ENCODE peak calls at places on chromosomes 13 and 19, in eight cellular contexts. One of them, this sample, is unnamed.

GRCh38 chr13:108322206-108322824 is 52.8 kb downstream of the TNFSF13B start:
- DNase-seq in naive thymus-derived CD8-positive, alpha-beta T cell: peak
- DNase-seq in hypothalamus: no peak
- DNase-seq in mesothelial cell of epicardium: no peak
- DNase-seq in left kidney: peak
- DNase-seq in activated CD4-positive, CD25-positive, alpha-beta regulatory T cell treated with anti-CD3 and anti-CD28 coated beads, Interleukin-2, amount 50 U/mL, for 16 hours: no peak
- DNase-seq in GM12865: peak
- DNase-seq in NCI-H748 treated with DMSO at 0.1 percent for 48 hours: peak
- DNase-seq in this sample: peak

GRCh38 chr19:29879655-29879974 is 62.4 kb upstream of the URI1 start:
- DNase-seq in naive thymus-derived CD8-positive, alpha-beta T cell: no peak
- DNase-seq in NCI-H748 treated with DMSO at 0.1 percent for 48 hours: no peak
- DNase-seq in mesothelial cell of epicardium: no peak
- DNase-seq in hypothalamus: no peak
- DNase-seq in left kidney: no peak
- DNase-seq in GM12865: no peak
- DNase-seq in activated CD4-positive, CD25-positive, alpha-beta regulatory T cell treated with anti-CD3 and anti-CD28 coated beads, Interleukin-2, amount 50 U/mL, for 16 hours: no peak
- DNase-seq in this sample: no peak

GRCh38 chr13:30429721-30430694 is 7.7 kb downstream of the UBE2L5 start:
- DNase-seq in hypothalamus: no peak
- DNase-seq in naive thymus-derived CD8-positive, alpha-beta T cell: no peak
- DNase-seq in activated CD4-positive, CD25-positive, alpha-beta regulatory T cell treated with anti-CD3 and anti-CD28 coated beads, Interleukin-2, amount 50 U/mL, for 16 hours: no peak
- DNase-seq in NCI-H748 treated with DMSO at 0.1 percent for 48 hours: no peak
- DNase-seq in mesothelial cell of epicardium: no peak
- DNase-seq in left kidney: no peak
- DNase-seq in GM12865: peak
- DNase-seq in this sample: peak

GRCh38 chr13:25286308-25286968 is 850 bp downstream of the MTMR6 start:
- DNase-seq in GM12865: peak
- DNase-seq in activated CD4-positive, CD25-positive, alpha-beta regulatory T cell treated with anti-CD3 and anti-CD28 coated beads, Interleukin-2, amount 50 U/mL, for 16 hours: no peak
- DNase-seq in left kidney: peak
- DNase-seq in mesothelial cell of epicardium: no peak
- DNase-seq in NCI-H748 treated with DMSO at 0.1 percent for 48 hours: peak
- DNase-seq in hypothalamus: peak
- DNase-seq in naive thymus-derived CD8-positive, alpha-beta T cell: peak
- DNase-seq in this sample: peak

GRCh38 chr19:18853755-18854427 is 22.1 kb downstream of the UPF1 start:
- DNase-seq in activated CD4-positive, CD25-positive, alpha-beta regulatory T cell treated with anti-CD3 and anti-CD28 coated beads, Interleukin-2, amount 50 U/mL, for 16 hours: no peak
- DNase-seq in mesothelial cell of epicardium: no peak
- DNase-seq in hypothalamus: no peak
- DNase-seq in NCI-H748 treated with DMSO at 0.1 percent for 48 hours: no peak
- DNase-seq in left kidney: no peak
- DNase-seq in naive thymus-derived CD8-positive, alpha-beta T cell: no peak
- DNase-seq in GM12865: no peak
- DNase-seq in this sample: no peak

GRCh38 chr13:29605860-29606526 is 10.5 kb upstream of the SLC7A1 start:
- DNase-seq in GM12865: no peak
- DNase-seq in naive thymus-derived CD8-positive, alpha-beta T cell: no peak
- DNase-seq in NCI-H748 treated with DMSO at 0.1 percent for 48 hours: no peak
- DNase-seq in mesothelial cell of epicardium: no peak
- DNase-seq in left kidney: no peak
- DNase-seq in activated CD4-positive, CD25-positive, alpha-beta regulatory T cell treated with anti-CD3 and anti-CD28 coated beads, Interleukin-2, amount 50 U/mL, for 16 hours: no peak
- DNase-seq in hypothalamus: no peak
- DNase-seq in this sample: peak

GRCh38 chr19:4620675-4621074 is 18.6 kb upstream of the TNFAIP8L1 start:
- DNase-seq in GM12865: no peak
- DNase-seq in NCI-H748 treated with DMSO at 0.1 percent for 48 hours: no peak
- DNase-seq in activated CD4-positive, CD25-positive, alpha-beta regulatory T cell treated with anti-CD3 and anti-CD28 coated beads, Interleukin-2, amount 50 U/mL, for 16 hours: no peak
- DNase-seq in hypothalamus: no peak
- DNase-seq in mesothelial cell of epicardium: no peak
- DNase-seq in naive thymus-derived CD8-positive, alpha-beta T cell: no peak
- DNase-seq in left kidney: peak
- DNase-seq in this sample: no peak

GRCh38 chr13:113997845-113998751 is 24.2 kb upstream of the C13orf46 start:
- DNase-seq in GM12865: no peak
- DNase-seq in mesothelial cell of epicardium: no peak
- DNase-seq in left kidney: no peak
- DNase-seq in activated CD4-positive, CD25-positive, alpha-beta regulatory T cell treated with anti-CD3 and anti-CD28 coated beads, Interleukin-2, amount 50 U/mL, for 16 hours: no peak
- DNase-seq in naive thymus-derived CD8-positive, alpha-beta T cell: no peak
- DNase-seq in hypothalamus: no peak
- DNase-seq in NCI-H748 treated with DMSO at 0.1 percent for 48 hours: no peak
- DNase-seq in this sample: peak

GRCh38 chr13:24181991-24182702 is 21.6 kb downstream of the SPATA13 start:
- DNase-seq in GM12865: peak
- DNase-seq in left kidney: no peak
- DNase-seq in hypothalamus: no peak
- DNase-seq in mesothelial cell of epicardium: no peak
- DNase-seq in NCI-H748 treated with DMSO at 0.1 percent for 48 hours: no peak
- DNase-seq in naive thymus-derived CD8-positive, alpha-beta T cell: no peak
- DNase-seq in activated CD4-positive, CD25-positive, alpha-beta regulatory T cell treated with anti-CD3 and anti-CD28 coated beads, Interleukin-2, amount 50 U/mL, for 16 hours: no peak
- DNase-seq in this sample: no peak

GRCh38 chr13:42486711-42487198 is 87.2 kb upstream of the TNFSF11 start:
- DNase-seq in NCI-H748 treated with DMSO at 0.1 percent for 48 hours: no peak
- DNase-seq in mesothelial cell of epicardium: no peak
- DNase-seq in hypothalamus: no peak
- DNase-seq in activated CD4-positive, CD25-positive, alpha-beta regulatory T cell treated with anti-CD3 and anti-CD28 coated beads, Interleukin-2, amount 50 U/mL, for 16 hours: no peak
- DNase-seq in GM12865: no peak
- DNase-seq in left kidney: no peak
- DNase-seq in naive thymus-derived CD8-positive, alpha-beta T cell: no peak
- DNase-seq in this sample: peak

GRCh38 chr19:47004012-47004465 is 15.6 kb upstream of the NPAS1 start:
- DNase-seq in hypothalamus: no peak
- DNase-seq in NCI-H748 treated with DMSO at 0.1 percent for 48 hours: no peak
- DNase-seq in naive thymus-derived CD8-positive, alpha-beta T cell: no peak
- DNase-seq in GM12865: no peak
- DNase-seq in activated CD4-positive, CD25-positive, alpha-beta regulatory T cell treated with anti-CD3 and anti-CD28 coated beads, Interleukin-2, amount 50 U/mL, for 16 hours: no peak
- DNase-seq in mesothelial cell of epicardium: no peak
- DNase-seq in left kidney: peak
- DNase-seq in this sample: no peak

GRCh38 chr19:9070066-9070465 is 16.8 kb upstream of the OR1M1 start:
- DNase-seq in mesothelial cell of epicardium: no peak
- DNase-seq in left kidney: peak
- DNase-seq in activated CD4-positive, CD25-positive, alpha-beta regulatory T cell treated with anti-CD3 and anti-CD28 coated beads, Interleukin-2, amount 50 U/mL, for 16 hours: no peak
- DNase-seq in naive thymus-derived CD8-positive, alpha-beta T cell: no peak
- DNase-seq in NCI-H748 treated with DMSO at 0.1 percent for 48 hours: no peak
- DNase-seq in hypothalamus: no peak
- DNase-seq in GM12865: no peak
- DNase-seq in this sample: no peak

GRCh38 chr13:23794267-23795161 is 94.7 kb downstream of the MIPEP start:
- DNase-seq in NCI-H748 treated with DMSO at 0.1 percent for 48 hours: no peak
- DNase-seq in activated CD4-positive, CD25-positive, alpha-beta regulatory T cell treated with anti-CD3 and anti-CD28 coated beads, Interleukin-2, amount 50 U/mL, for 16 hours: no peak
- DNase-seq in naive thymus-derived CD8-positive, alpha-beta T cell: no peak
- DNase-seq in mesothelial cell of epicardium: no peak
- DNase-seq in left kidney: no peak
- DNase-seq in hypothalamus: no peak
- DNase-seq in GM12865: peak
- DNase-seq in this sample: peak

GRCh38 chr13:43786766-43787517 is at the start of gene ENOX1:
- DNase-seq in mesothelial cell of epicardium: peak
- DNase-seq in NCI-H748 treated with DMSO at 0.1 percent for 48 hours: no peak
- DNase-seq in GM12865: peak
- DNase-seq in activated CD4-positive, CD25-positive, alpha-beta regulatory T cell treated with anti-CD3 and anti-CD28 coated beads, Interleukin-2, amount 50 U/mL, for 16 hours: no peak
- DNase-seq in hypothalamus: peak
- DNase-seq in naive thymus-derived CD8-positive, alpha-beta T cell: no peak
- DNase-seq in left kidney: peak
- DNase-seq in this sample: peak

GRCh38 chr13:108734676-108735075 is 105.3 kb downstream of the MYO16 start:
- DNase-seq in activated CD4-positive, CD25-positive, alpha-beta regulatory T cell treated with anti-CD3 and anti-CD28 coated beads, Interleukin-2, amount 50 U/mL, for 16 hours: no peak
- DNase-seq in left kidney: peak
- DNase-seq in GM12865: no peak
- DNase-seq in NCI-H748 treated with DMSO at 0.1 percent for 48 hours: no peak
- DNase-seq in mesothelial cell of epicardium: no peak
- DNase-seq in naive thymus-derived CD8-positive, alpha-beta T cell: no peak
- DNase-seq in hypothalamus: no peak
- DNase-seq in this sample: no peak

GRCh38 chr13:110798595-110798994 is 85.1 kb downstream of the ING1 start:
- DNase-seq in activated CD4-positive, CD25-positive, alpha-beta regulatory T cell treated with anti-CD3 and anti-CD28 coated beads, Interleukin-2, amount 50 U/mL, for 16 hours: no peak
- DNase-seq in naive thymus-derived CD8-positive, alpha-beta T cell: no peak
- DNase-seq in left kidney: no peak
- DNase-seq in hypothalamus: no peak
- DNase-seq in GM12865: no peak
- DNase-seq in NCI-H748 treated with DMSO at 0.1 percent for 48 hours: no peak
- DNase-seq in mesothelial cell of epicardium: no peak
- DNase-seq in this sample: no peak

GRCh38 chr19:41753159-41753558 is 2.2 kb upstream of the CEACAM6 start:
- DNase-seq in left kidney: peak
- DNase-seq in activated CD4-positive, CD25-positive, alpha-beta regulatory T cell treated with anti-CD3 and anti-CD28 coated beads, Interleukin-2, amount 50 U/mL, for 16 hours: peak
- DNase-seq in NCI-H748 treated with DMSO at 0.1 percent for 48 hours: peak
- DNase-seq in mesothelial cell of epicardium: no peak
- DNase-seq in naive thymus-derived CD8-positive, alpha-beta T cell: peak
- DNase-seq in hypothalamus: peak
- DNase-seq in GM12865: peak
- DNase-seq in this sample: peak

GRCh38 chr19:3150739-3151329 is 15.0 kb downstream of the GNA15 start:
- DNase-seq in activated CD4-positive, CD25-positive, alpha-beta regulatory T cell treated with anti-CD3 and anti-CD28 coated beads, Interleukin-2, amount 50 U/mL, for 16 hours: no peak
- DNase-seq in hypothalamus: no peak
- DNase-seq in NCI-H748 treated with DMSO at 0.1 percent for 48 hours: no peak
- DNase-seq in GM12865: no peak
- DNase-seq in left kidney: no peak
- DNase-seq in mesothelial cell of epicardium: no peak
- DNase-seq in naive thymus-derived CD8-positive, alpha-beta T cell: no peak
- DNase-seq in this sample: no peak

GRCh38 chr19:31260171-31260933 is 88.9 kb downstream of the TSHZ3 start:
- DNase-seq in NCI-H748 treated with DMSO at 0.1 percent for 48 hours: no peak
- DNase-seq in left kidney: no peak
- DNase-seq in activated CD4-positive, CD25-positive, alpha-beta regulatory T cell treated with anti-CD3 and anti-CD28 coated beads, Interleukin-2, amount 50 U/mL, for 16 hours: no peak
- DNase-seq in mesothelial cell of epicardium: no peak
- DNase-seq in naive thymus-derived CD8-positive, alpha-beta T cell: no peak
- DNase-seq in hypothalamus: no peak
- DNase-seq in GM12865: no peak
- DNase-seq in this sample: no peak

GRCh38 chr13:111937763-111938375 is 129.1 kb upstream of the SOX1 start:
- DNase-seq in NCI-H748 treated with DMSO at 0.1 percent for 48 hours: peak
- DNase-seq in activated CD4-positive, CD25-positive, alpha-beta regulatory T cell treated with anti-CD3 and anti-CD28 coated beads, Interleukin-2, amount 50 U/mL, for 16 hours: no peak
- DNase-seq in GM12865: no peak
- DNase-seq in left kidney: peak
- DNase-seq in hypothalamus: no peak
- DNase-seq in naive thymus-derived CD8-positive, alpha-beta T cell: no peak
- DNase-seq in mesothelial cell of epicardium: peak
- DNase-seq in this sample: no peak

GRCh38 chr19:50921391-50922315 is 10.5 kb upstream of the KLK4 start:
- DNase-seq in mesothelial cell of epicardium: no peak
- DNase-seq in naive thymus-derived CD8-positive, alpha-beta T cell: no peak
- DNase-seq in GM12865: no peak
- DNase-seq in left kidney: no peak
- DNase-seq in hypothalamus: no peak
- DNase-seq in activated CD4-positive, CD25-positive, alpha-beta regulatory T cell treated with anti-CD3 and anti-CD28 coated beads, Interleukin-2, amount 50 U/mL, for 16 hours: no peak
- DNase-seq in NCI-H748 treated with DMSO at 0.1 percent for 48 hours: peak
- DNase-seq in this sample: no peak

GRCh38 chr19:31905980-31906948 is 439.1 kb upstream of the ZNF507 start:
- DNase-seq in hypothalamus: no peak
- DNase-seq in left kidney: peak
- DNase-seq in activated CD4-positive, CD25-positive, alpha-beta regulatory T cell treated with anti-CD3 and anti-CD28 coated beads, Interleukin-2, amount 50 U/mL, for 16 hours: no peak
- DNase-seq in mesothelial cell of epicardium: no peak
- DNase-seq in naive thymus-derived CD8-positive, alpha-beta T cell: no peak
- DNase-seq in NCI-H748 treated with DMSO at 0.1 percent for 48 hours: no peak
- DNase-seq in GM12865: no peak
- DNase-seq in this sample: no peak

GRCh38 chr13:74871671-74872070 is 610.3 kb downstream of the TBC1D4 start:
- DNase-seq in mesothelial cell of epicardium: no peak
- DNase-seq in activated CD4-positive, CD25-positive, alpha-beta regulatory T cell treated with anti-CD3 and anti-CD28 coated beads, Interleukin-2, amount 50 U/mL, for 16 hours: no peak
- DNase-seq in GM12865: no peak
- DNase-seq in left kidney: peak
- DNase-seq in NCI-H748 treated with DMSO at 0.1 percent for 48 hours: no peak
- DNase-seq in hypothalamus: no peak
- DNase-seq in naive thymus-derived CD8-positive, alpha-beta T cell: no peak
- DNase-seq in this sample: no peak

GRCh38 chr19:43748685-43749084 is 6.1 kb downstream of the SMG9 start:
- DNase-seq in NCI-H748 treated with DMSO at 0.1 percent for 48 hours: no peak
- DNase-seq in naive thymus-derived CD8-positive, alpha-beta T cell: no peak
- DNase-seq in GM12865: no peak
- DNase-seq in left kidney: no peak
- DNase-seq in activated CD4-positive, CD25-positive, alpha-beta regulatory T cell treated with anti-CD3 and anti-CD28 coated beads, Interleukin-2, amount 50 U/mL, for 16 hours: no peak
- DNase-seq in mesothelial cell of epicardium: no peak
- DNase-seq in hypothalamus: no peak
- DNase-seq in this sample: no peak

GRCh38 chr19:19747357-19748220 is 14.7 kb upstream of the ZNF14 start:
- DNase-seq in hypothalamus: no peak
- DNase-seq in NCI-H748 treated with DMSO at 0.1 percent for 48 hours: no peak
- DNase-seq in mesothelial cell of epicardium: no peak
- DNase-seq in naive thymus-derived CD8-positive, alpha-beta T cell: no peak
- DNase-seq in activated CD4-positive, CD25-positive, alpha-beta regulatory T cell treated with anti-CD3 and anti-CD28 coated beads, Interleukin-2, amount 50 U/mL, for 16 hours: no peak
- DNase-seq in GM12865: no peak
- DNase-seq in left kidney: no peak
- DNase-seq in this sample: no peak

GRCh38 chr13:91346848-91347211 is 657 bp upstream of the MIR17HG start:
- DNase-seq in mesothelial cell of epicardium: peak
- DNase-seq in NCI-H748 treated with DMSO at 0.1 percent for 48 hours: peak
- DNase-seq in left kidney: no peak
- DNase-seq in GM12865: peak
- DNase-seq in activated CD4-positive, CD25-positive, alpha-beta regulatory T cell treated with anti-CD3 and anti-CD28 coated beads, Interleukin-2, amount 50 U/mL, for 16 hours: no peak
- DNase-seq in hypothalamus: no peak
- DNase-seq in naive thymus-derived CD8-positive, alpha-beta T cell: peak
- DNase-seq in this sample: no peak

GRCh38 chr13:99307648-99308339 is 595 bp upstream of the GPR183 start:
- DNase-seq in GM12865: peak
- DNase-seq in left kidney: no peak
- DNase-seq in mesothelial cell of epicardium: no peak
- DNase-seq in hypothalamus: no peak
- DNase-seq in activated CD4-positive, CD25-positive, alpha-beta regulatory T cell treated with anti-CD3 and anti-CD28 coated beads, Interleukin-2, amount 50 U/mL, for 16 hours: peak
- DNase-seq in naive thymus-derived CD8-positive, alpha-beta T cell: no peak
- DNase-seq in NCI-H748 treated with DMSO at 0.1 percent for 48 hours: no peak
- DNase-seq in this sample: peak

GRCh38 chr13:112012004-112012704 is 54.8 kb upstream of the SOX1 start:
- DNase-seq in activated CD4-positive, CD25-positive, alpha-beta regulatory T cell treated with anti-CD3 and anti-CD28 coated beads, Interleukin-2, amount 50 U/mL, for 16 hours: no peak
- DNase-seq in left kidney: peak
- DNase-seq in NCI-H748 treated with DMSO at 0.1 percent for 48 hours: no peak
- DNase-seq in mesothelial cell of epicardium: no peak
- DNase-seq in naive thymus-derived CD8-positive, alpha-beta T cell: no peak
- DNase-seq in GM12865: no peak
- DNase-seq in hypothalamus: no peak
- DNase-seq in this sample: no peak

GRCh38 chr19:35262101-35262761 is 6.5 kb upstream of the USF2 start:
- DNase-seq in left kidney: no peak
- DNase-seq in hypothalamus: no peak
- DNase-seq in GM12865: no peak
- DNase-seq in activated CD4-positive, CD25-positive, alpha-beta regulatory T cell treated with anti-CD3 and anti-CD28 coated beads, Interleukin-2, amount 50 U/mL, for 16 hours: no peak
- DNase-seq in mesothelial cell of epicardium: peak
- DNase-seq in naive thymus-derived CD8-positive, alpha-beta T cell: no peak
- DNase-seq in NCI-H748 treated with DMSO at 0.1 percent for 48 hours: no peak
- DNase-seq in this sample: no peak

This sample was measured in brain microvascular endothelial cell.